ENCODE peak calls at places on chromosome 11, in six cellular contexts. G, O, F, D, M and T are unnamed samples.

GRCh38 chr11:102110761-102111010 is 439 bp downstream of the YAP1 start:
- DNase-seq in F (no peak), O (no peak), M (peak; percentile 78), G (no peak), D (no peak), T (no peak)

GRCh38 chr11:70025308-70025707 is 52.8 kb upstream of the ANO1 start:
- DNase-seq in F (no peak), O (no peak), M (no peak), D (no peak), G (no peak), T (no peak)

GRCh38 chr11:8092587-8093424 is 11.8 kb downstream of the TUB start:
- DNase-seq in D (no peak), O (peak; percentile 77), F (peak; percentile 58), M (no peak), G (peak; percentile 63), T (peak; percentile 52)

GRCh38 chr11:794766-795637 is 3.1 kb downstream of the SLC25A22 start:
- DNase-seq in G (peak; percentile 43), D (no peak), O (no peak), M (no peak), F (no peak), T (no peak)

GRCh38 chr11:64742087-64742939 is 1.6 kb downstream of the RASGRP2 start:
- DNase-seq in F (no peak), M (peak; percentile 85), D (no peak), O (peak; percentile 36), G (no peak), T (no peak)

GRCh38 chr11:130711193-130711592 is 205.1 kb downstream of the SNX19 start:
- DNase-seq in G (no peak), M (no peak), O (no peak), D (no peak), F (no peak), T (no peak)

GRCh38 chr11:22491826-22492225 is 133.8 kb downstream of the FANCF start:
- DNase-seq in G (no peak), M (no peak), O (no peak), F (no peak), D (no peak), T (no peak)

GRCh38 chr11:32962016-32962415 is 53.7 kb upstream of the DEPDC7 start:
- DNase-seq in O (no peak), F (no peak), M (no peak), D (no peak), G (no peak), T (no peak)

GRCh38 chr11:121321614-121322243 is 29.2 kb downstream of the SC5D start:
- DNase-seq in D (no peak), G (peak; percentile 49), F (no peak), O (peak; percentile 57), M (no peak), T (peak; percentile 86)

GRCh38 chr11:120192831-120193625 is 17.8 kb upstream of the OAF start:
- DNase-seq in F (no peak), D (no peak), M (no peak), G (no peak), O (no peak), T (no peak)

GRCh38 chr11:62024975-62025374 is 57.5 kb upstream of the FTH1 start:
- DNase-seq in O (no peak), M (no peak), F (no peak), G (no peak), D (no peak), T (no peak)

GRCh38 chr11:111512296-111513239 is at the start of gene BTG4:
- DNase-seq in O (peak; percentile 34), D (no peak), G (peak; percentile 8), F (no peak), M (peak; percentile 75), T (no peak)

GRCh38 chr11:61616443-61616842 is 35.6 kb upstream of the SYT7 start:
- DNase-seq in D (no peak), F (no peak), M (no peak), O (no peak), G (no peak), T (no peak)

GRCh38 chr11:11568651-11569229 is 53.1 kb downstream of the GALNT18 start:
- DNase-seq in M (no peak), G (no peak), F (no peak), D (no peak), O (no peak), T (no peak)

GRCh38 chr11:9821008-9821752 is 157.3 kb downstream of the SWAP70 start:
- DNase-seq in O (no peak), G (no peak), D (no peak), F (no peak), M (no peak), T (no peak)

GRCh38 chr11:11620251-11620965 is 1.4 kb downstream of the GALNT18 start:
- DNase-seq in D (peak; percentile 84), F (peak; percentile 66), G (peak; percentile 73), O (peak; percentile 60), M (peak; percentile 86), T (no peak)

GRCh38 chr11:76783294-76783900 is at the start of gene TSKU:
- DNase-seq in M (no peak), G (no peak), D (peak; percentile 80), F (no peak), O (no peak), T (peak; percentile 14)

GRCh38 chr11:74434528-74434927 is 32.8 kb downstream of the KCNE3 start:
- DNase-seq in D (no peak), M (no peak), G (peak; percentile 45), O (no peak), F (no peak), T (no peak)

GRCh38 chr11:36091256-36091811 is 147.5 kb downstream of the LDLRAD3 start:
- DNase-seq in D (no peak), O (no peak), M (no peak), F (no peak), G (no peak), T (no peak)

DNA sequence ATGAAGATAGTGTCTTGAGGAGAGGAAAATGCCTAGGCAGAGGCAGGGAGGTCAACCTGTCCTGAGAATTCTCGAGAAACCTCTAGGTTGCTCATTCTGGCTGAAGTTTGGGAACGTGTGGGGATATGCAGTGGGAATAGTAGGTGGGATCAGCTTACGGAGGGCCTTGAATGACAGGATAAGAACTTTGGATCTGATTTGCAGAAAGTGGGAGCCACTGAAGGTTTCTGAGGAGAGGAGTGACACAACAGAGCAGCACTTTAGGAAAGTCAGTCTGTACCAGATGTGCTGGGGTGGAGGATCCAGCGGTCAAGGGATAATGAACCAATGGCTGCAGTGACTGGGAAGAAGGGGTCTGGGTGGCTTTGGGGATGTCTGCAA is 2.4 kb downstream of the CD82 start:
- DNase-seq in G (no peak), O (no peak), D (no peak), M (no peak), F (no peak), T (no peak)
- H3K27ac ChIP-seq in G (peak overlapping the region; percentile 77), O (no peak overlapping the region), D (peak overlapping the region; percentile 80), M (peak overlapping the region; percentile 96), F (no peak overlapping the region), T (no peak overlapping the region)

GRCh38 chr11:17673951-17674350 is 45.4 kb upstream of the MYOD1 start:
- DNase-seq in G (no peak), O (no peak), M (no peak), F (no peak), D (no peak), T (no peak)

GRCh38 chr11:17672469-17672868 is 46.9 kb upstream of the MYOD1 start:
- DNase-seq in M (no peak), D (no peak), O (no peak), G (no peak), F (no peak), T (no peak)

DNA sequence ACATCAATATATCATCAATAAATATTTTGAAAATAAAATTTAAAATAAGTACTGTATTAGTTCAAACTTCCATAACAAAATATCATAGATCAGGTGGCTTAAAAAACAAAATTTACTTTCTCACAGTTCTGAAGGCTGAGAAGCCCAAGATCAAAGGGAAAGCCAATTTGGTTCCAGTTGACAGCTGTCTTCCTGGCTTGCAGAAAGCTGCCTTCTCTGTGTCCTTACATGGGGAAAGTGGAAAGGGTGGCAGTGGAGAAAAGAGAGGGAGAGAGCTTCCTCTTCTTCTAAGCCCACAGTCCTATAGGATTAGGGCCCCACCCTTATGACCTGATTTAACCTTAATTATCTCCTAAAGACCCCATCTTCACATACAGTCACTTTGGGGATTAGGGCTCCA is 51.2 kb upstream of the MYOD1 start:
- DNase-seq in G (no peak), M (no peak), F (no peak), D (no peak), O (no peak), T (no peak)
- H3K27me3 ChIP-seq in G (peaks cover 3% of the 10 kb centered on the region), M (peaks cover 3% of the 10 kb centered on the region), F (no peaks in the 10 kb centered on the region), D (no peaks in the 10 kb centered on the region), O (peaks cover 41% of the 10 kb centered on the region), T (peaks cover 5% of the 10 kb centered on the region)

DNA sequence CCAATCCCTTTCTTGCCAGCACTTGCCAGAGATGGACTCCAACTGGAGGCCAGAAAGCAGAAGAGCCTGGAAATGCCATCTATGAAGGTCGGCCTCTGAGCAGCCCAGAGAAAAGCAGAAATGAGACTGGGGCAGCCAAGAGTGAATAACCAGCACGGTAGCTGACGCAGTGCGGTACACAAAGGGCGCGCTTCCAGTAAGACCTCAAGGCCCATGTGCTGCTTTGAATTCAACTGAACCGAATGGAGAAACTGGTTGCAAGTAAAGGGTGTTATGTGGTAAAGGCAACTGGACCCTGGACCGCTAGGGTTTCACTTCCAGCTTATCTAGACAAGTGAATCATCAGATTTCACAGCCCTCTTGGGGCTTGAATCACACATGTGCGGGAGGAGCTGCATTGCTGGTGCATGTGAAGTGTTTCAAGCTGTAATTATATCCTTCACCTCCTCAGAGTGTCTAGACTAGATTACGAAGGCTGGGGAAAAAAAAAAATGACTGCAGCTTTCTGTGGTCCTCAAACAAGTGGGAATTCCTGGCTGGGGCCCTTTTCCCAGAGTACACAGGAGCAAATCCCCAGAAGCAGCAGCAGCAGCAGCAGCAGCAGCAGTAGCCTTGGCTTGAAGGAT is 128.9 kb downstream of the CCDC34 start:
- DNase-seq in O (peak; percentile 86), M (no peak), F (no peak), D (no peak), G (peak; percentile 56), T (no peak)
- TF ChIP-seq CTCF in O (no peak), M (no peak), F (no peak), D (no peak), G (peak; percentile 23), T (no peak)

DNA sequence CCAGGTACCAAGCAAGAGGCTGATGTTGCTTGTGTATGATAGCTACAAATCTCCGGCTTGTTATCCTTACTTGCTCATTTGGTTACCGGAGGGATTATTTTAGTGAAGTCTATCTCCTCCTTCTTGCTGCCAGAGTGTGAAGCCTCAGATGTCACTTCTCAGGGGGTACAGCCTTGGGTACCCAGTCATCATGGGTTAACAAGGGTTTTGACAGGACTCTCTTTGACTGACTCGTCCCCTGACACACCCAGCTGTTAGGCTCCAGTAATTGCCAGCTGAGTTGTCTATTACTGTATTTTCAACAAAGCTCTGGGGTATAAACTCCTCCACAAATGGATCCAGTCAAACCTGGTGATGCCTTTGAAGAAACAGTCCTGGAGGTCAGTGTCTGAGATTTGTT is 11.9 kb upstream of the PELI3 start:
- DNase-seq in D (no peak), M (no peak), G (no peak), F (no peak), O (no peak), T (no peak)
- H3K27ac ChIP-seq in D (no peak overlapping the region), M (no peak overlapping the region), G (no peak overlapping the region), F (no peak overlapping the region), O (no peak overlapping the region), T (no peak overlapping the region)